ENCODE peak calls at places on chromosomes 3 and 15, in four cellular contexts. O is heart left ventricle; T is effector memory CD8-positive, alpha-beta T cell; B is omental fat pad. V is an unnamed sample.

GRCh38 chr3:66472313-66473134 is 28.3 kb downstream of the LRIG1 start:
- ATAC-seq in O (no peak), B (peak), T (peak), V (peak)

GRCh38 chr3:160661660-160662059 is 15.3 kb upstream of the ARL14 start:
- ATAC-seq in T (no peak), B (no peak), O (no peak), V (no peak)

GRCh38 chr3:23884481-23884880 is 32.3 kb downstream of the NKIRAS1 start:
- ATAC-seq in B (no peak), T (no peak), O (no peak), V (peak)

GRCh38 chr15:95620934-95621579 is 709.4 kb upstream of the NR2F2 start:
- ATAC-seq in T (no peak), B (peak), O (no peak), V (no peak)

GRCh38 chr3:192216067-192216466 is 511.3 kb downstream of the FGF12 start:
- ATAC-seq in O (no peak), T (no peak), B (no peak), V (no peak)

GRCh38 chr3:74648102-74648501 is 33.6 kb upstream of the CNTN3 start:
- ATAC-seq in O (no peak), B (no peak), T (no peak), V (peak)

GRCh38 chr15:39246523-39246922 is 334.4 kb upstream of the THBS1 start:
- ATAC-seq in O (no peak), T (no peak), B (no peak), V (no peak)

GRCh38 chr3:13487403-13487802 is 7.3 kb downstream of the HDAC11 start:
- ATAC-seq in T (no peak), B (no peak), O (no peak), V (no peak)

GRCh38 chr3:141499965-141500364 is 13.1 kb downstream of the RASA2 start:
- ATAC-seq in O (no peak), T (no peak), B (no peak), V (no peak)

GRCh38 chr15:75809986-75810750 is 33.1 kb upstream of the UBE2Q2 start:
- ATAC-seq in O (no peak), T (no peak), B (no peak), V (peak)

GRCh38 chr3:149881879-149882278 is 68.9 kb downstream of the RNF13 start:
- ATAC-seq in B (no peak), O (no peak), T (no peak), V (no peak)

GRCh38 chr15:41981373-41982132 is 9.2 kb upstream of the EHD4 start:
- ATAC-seq in T (no peak), O (no peak), B (no peak), V (no peak)

GRCh38 chr3:193744048-193744821 is 151.2 kb downstream of the OPA1 start:
- ATAC-seq in T (no peak), O (no peak), B (no peak), V (no peak)